ENCODE peak calls at places on chromosomes 4 and X, in six cellular contexts. I is choroid plexus epithelial cell; S is tibial nerve; H is H1; E is CD8-positive, alpha-beta T cell; Z is fibroblast of lung. R is an unnamed sample.

GRCh38 chr4:12912896-12913418 is 571.2 kb downstream of the RAB28 start:
- DNase-seq in Z (no peak), S (no peak), H (no peak), I (no peak), E (no peak), R (no peak)

GRCh38 chr4:166481014-166481507 is 608.0 kb downstream of the TLL1 start:
- DNase-seq in H (no peak), S (no peak), I (no peak), Z (no peak), E (no peak), R (no peak)

GRCh38 chr4:173145111-173145510 is 23.5 kb upstream of the GALNT7 start:
- DNase-seq in S (no peak), Z (no peak), I (no peak), H (no peak), E (no peak), R (no peak)

GRCh38 chr4:1475277-1476139 is 69.3 kb upstream of the NKX1-1 start:
- DNase-seq in I (no peak), H (no peak), S (no peak), Z (no peak), E (no peak), R (no peak)

GRCh38 chrX:35382966-35383365 is 415.2 kb upstream of the MAGEB16 start:
- DNase-seq in I (no peak), E (no peak), S (no peak), Z (no peak), H (no peak), R (no peak)

GRCh38 chrX:37010496-37010895 is 2.3 kb downstream of the FAM47C start:
- DNase-seq in S (no peak), H (no peak), Z (no peak), E (no peak), I (no peak), R (no peak)

GRCh38 chrX:129781134-129782014 is 1.6 kb downstream of the SASH3 start:
- DNase-seq in H (no peak), E (peak), Z (no peak), I (peak), S (no peak), R (no peak)

GRCh38 chr4:2271279-2272025 is 9.5 kb upstream of the MXD4 start:
- DNase-seq in H (no peak), Z (no peak), S (no peak), I (no peak), E (no peak), R (no peak)

GRCh38 chr4:25092139-25092538 is 61.4 kb upstream of the LGI2 start:
- DNase-seq in I (no peak), E (no peak), H (no peak), S (no peak), Z (no peak), R (no peak)

GRCh38 chr4:16136321-16136720 is 52.5 kb upstream of the PROM1 start:
- DNase-seq in I (peak), E (no peak), Z (peak), S (no peak), H (no peak), R (peak)

GRCh38 chrX:68462653-68463052 is 29.4 kb upstream of the OPHN1 start:
- DNase-seq in S (no peak), I (peak), E (no peak), H (peak), Z (peak), R (peak)

GRCh38 chr4:88514557-88515511 is 8.7 kb downstream of the PYURF start:
- DNase-seq in Z (no peak), S (no peak), I (no peak), E (no peak), H (no peak), R (no peak)

GRCh38 chr4:165621983-165622382 is 243.2 kb downstream of the CPE start:
- DNase-seq in S (no peak), E (no peak), Z (peak), H (no peak), I (no peak), R (peak)

GRCh38 chrX:42934020-42934701 is 156.2 kb upstream of the PPP1R2C start:
- DNase-seq in I (peak), Z (peak), E (no peak), H (no peak), S (no peak), R (no peak)

GRCh38 chr4:108030332-108030731 is 40.6 kb downstream of the HADH start:
- DNase-seq in H (peak), S (peak), E (peak), Z (peak), I (peak), R (peak)

GRCh38 chr4:41509411-41510008 is 28.4 kb upstream of the LIMCH1 start:
- DNase-seq in H (no peak), I (no peak), Z (peak), S (no peak), E (no peak), R (no peak)

GRCh38 chrX:74133156-74133796 is 170.7 kb upstream of the ZCCHC13 start:
- DNase-seq in Z (peak), S (no peak), H (no peak), E (no peak), I (peak), R (peak)

GRCh38 chr4:6106156-6106555 is 87.9 kb upstream of the C4orf50 start:
- DNase-seq in E (no peak), I (no peak), S (no peak), Z (no peak), H (no peak), R (no peak)

GRCh38 chrX:20029728-20030127 is 38.9 kb upstream of the BCLAF3 start:
- DNase-seq in Z (no peak), E (no peak), I (no peak), H (no peak), S (no peak), R (no peak)

GRCh38 chrX:18543738-18544137 is 118.3 kb downstream of the CDKL5 start:
- DNase-seq in S (no peak), I (no peak), E (no peak), Z (no peak), H (no peak), R (no peak)

GRCh38 chr4:112029642-112030235 is 115.5 kb upstream of the FAM241A start:
- DNase-seq in I (peak), Z (no peak), S (no peak), E (no peak), H (no peak), R (no peak)

GRCh38 chr4:112036881-112037280 is 108.4 kb upstream of the FAM241A start:
- DNase-seq in S (no peak), Z (no peak), E (no peak), H (no peak), I (no peak), R (no peak)

DNA sequence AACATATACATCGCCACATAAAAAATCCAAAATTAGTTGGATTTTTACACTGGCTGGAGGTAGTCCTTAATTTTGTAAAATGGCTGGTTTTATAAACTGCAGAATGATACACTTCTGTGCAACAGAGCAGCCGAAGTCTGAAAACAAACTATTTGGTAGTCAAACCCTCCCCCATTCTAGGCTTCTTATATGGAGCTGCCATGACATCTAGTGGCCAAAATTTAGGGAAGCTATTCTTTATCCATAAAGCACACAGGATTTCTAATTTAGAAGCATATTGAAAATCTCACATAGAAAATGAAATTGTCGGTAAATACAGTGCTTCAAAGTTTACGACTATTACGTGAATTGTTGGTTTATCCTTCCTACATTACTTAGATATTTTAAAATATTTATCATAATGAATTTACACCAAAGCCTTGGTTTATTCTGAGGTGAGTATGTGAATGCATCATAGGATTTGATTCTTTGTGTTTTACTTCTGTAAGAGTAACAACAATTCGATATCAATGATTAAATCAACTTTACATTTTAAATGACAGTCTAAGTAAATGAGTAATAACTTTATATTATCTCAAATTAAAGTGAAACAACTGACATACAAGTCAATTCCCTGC is 113.4 kb upstream of the FAM241A start:
- DNase-seq in E (no peak), H (no peak), I (peak), Z (peak), S (no peak), R (peak)
- TF ChIP-seq CTCF in E (no peak), H (peak), I (peak), Z (peak), S (peak), R (peak)

GRCh38 chrX:23656684-23657083 is 10.6 kb upstream of the PRDX4 start:
- DNase-seq in E (no peak), H (no peak), I (peak), Z (peak), S (no peak), R (peak)

GRCh38 chrX:23660766-23661132 is 6.5 kb upstream of the PRDX4 start:
- DNase-seq in H (no peak), E (no peak), I (no peak), S (no peak), Z (no peak), R (no peak)

GRCh38 chrX:23662187-23662586 is 5.1 kb upstream of the PRDX4 start:
- DNase-seq in S (no peak), I (no peak), E (no peak), H (no peak), Z (no peak), R (no peak)

GRCh38 chrX:23661671-23662070 is 5.6 kb upstream of the PRDX4 start:
- DNase-seq in S (no peak), Z (peak), H (no peak), I (no peak), E (no peak), R (peak)

DNA sequence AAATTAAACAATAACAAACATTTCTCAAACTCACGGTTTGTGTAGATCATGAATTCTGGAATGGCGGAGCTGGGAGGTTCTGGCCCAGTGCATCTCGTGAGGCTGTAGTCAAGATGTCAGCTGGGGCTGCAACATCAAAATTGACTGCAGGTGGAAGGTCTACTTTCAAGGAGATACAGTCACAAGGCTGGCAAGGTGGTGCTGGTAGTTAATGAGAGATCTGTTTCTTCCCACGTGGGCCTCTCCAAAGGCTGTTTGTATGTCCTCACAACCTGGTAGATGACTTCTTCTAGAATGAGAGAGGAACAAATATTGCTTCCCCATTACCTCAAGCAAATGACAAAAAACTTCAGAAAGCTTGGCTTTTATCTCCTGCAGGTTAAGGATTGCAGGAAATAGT is 8.0 kb upstream of the PRDX4 start:
- DNase-seq in Z (no peak), S (no peak), I (no peak), E (no peak), H (no peak), R (no peak)
- H3K4me3 ChIP-seq in Z (no peak), S (no peak), I (no peak), E (no peak), H (no peak), R (no peak)

GRCh38 chrX:85627363-85627762 is 247.9 kb upstream of the POF1B start:
- DNase-seq in E (no peak), Z (no peak), H (no peak), S (no peak), I (peak), R (peak)
- TF ChIP-seq CTCF in E (no peak), Z (no peak), H (peak), S (no peak), I (peak), R (peak)

GRCh38 chr4:158812133-158812532 is 43.3 kb downstream of the FNIP2 start:
- DNase-seq in Z (no peak), I (no peak), H (no peak), E (no peak), S (no peak), R (no peak)
- H3K4me3 ChIP-seq in Z (no peak), I (no peak), H (no peak), E (no peak), S (no peak), R (no peak)

GRCh38 chr4:147109800-147110199 is 164.1 kb upstream of the TTC29 start:
- DNase-seq in E (no peak), Z (no peak), H (no peak), I (no peak), S (no peak), R (no peak)

GRCh38 chr4:147108409-147108808 is 162.7 kb upstream of the TTC29 start:
- DNase-seq in I (peak), Z (peak), S (no peak), H (no peak), E (no peak), R (peak)

GRCh38 chr4:147110473-147110872 is 164.8 kb upstream of the TTC29 start:
- DNase-seq in Z (no peak), I (no peak), E (no peak), S (no peak), H (no peak), R (no peak)

GRCh38 chr4:147110968-147111367 is 165.3 kb upstream of the TTC29 start:
- DNase-seq in E (no peak), S (no peak), Z (no peak), I (peak), H (no peak), R (peak)
- TF ChIP-seq CTCF in E (no peak), S (no peak), Z (peak), I (peak), H (no peak), R (peak)

GRCh38 chrX:57595381-57595811 is 3.6 kb downstream of the ZXDB start:
- DNase-seq in Z (peak), I (peak), S (no peak), H (no peak), E (no peak), R (peak)
- H3K4me3 ChIP-seq in Z (peak), I (peak), S (no peak), H (no peak), E (no peak), R (peak)

GRCh38 chrX:15567886-15568616 is 32.7 kb downstream of the ACE2 start:
- DNase-seq in H (no peak), S (no peak), Z (no peak), E (no peak), I (peak), R (peak)
- TF ChIP-seq CTCF in H (peak), S (no peak), Z (peak), E (no peak), I (peak), R (peak)

R was measured in fibroblast of the aortic adventitia.